ENCODE peak calls at places on chromosomes 16 and 17, in four cellular contexts. One of them, this sample, is unnamed.

GRCh38 chr16:63714876-63715275 is 1407.0 kb downstream of the CDH11 start:
- DNase-seq in SK-N-SH: no peak
- DNase-seq in H1: no peak
- DNase-seq in HepG2: no peak
- DNase-seq in this sample: no peak

GRCh38 chr17:1957037-1957436 is 68.1 kb downstream of the RTN4RL1 start:
- DNase-seq in H1: no peak
- DNase-seq in HepG2: no peak
- DNase-seq in SK-N-SH: no peak
- DNase-seq in this sample: no peak

GRCh38 chr17:80133626-80133970 is 13.3 kb downstream of the EIF4A3 start:
- DNase-seq in SK-N-SH: no peak
- DNase-seq in HepG2: no peak
- DNase-seq in H1: no peak
- DNase-seq in this sample: no peak

GRCh38 chr17:46916211-46916610 is 6.7 kb upstream of the GOSR2 start:
- DNase-seq in H1: no peak
- DNase-seq in HepG2: no peak
- DNase-seq in SK-N-SH: no peak
- DNase-seq in this sample: no peak

GRCh38 chr17:61144137-61144536 is 255.5 kb upstream of the TBX2 start:
- DNase-seq in SK-N-SH: no peak
- DNase-seq in HepG2: no peak
- DNase-seq in H1: no peak
- DNase-seq in this sample: no peak

GRCh38 chr16:80852261-80852872 is 48.0 kb upstream of the CDYL2 start:
- DNase-seq in HepG2: peak
- DNase-seq in SK-N-SH: peak
- DNase-seq in H1: peak
- DNase-seq in this sample: no peak

GRCh38 chr16:23534868-23535860 is 22.0 kb downstream of the EARS2 start:
- DNase-seq in HepG2: no peak
- DNase-seq in H1: no peak
- DNase-seq in SK-N-SH: no peak
- DNase-seq in this sample: no peak

GRCh38 chr16:67723151-67723915 is 4.2 kb upstream of the GFOD2 start:
- DNase-seq in HepG2: no peak
- DNase-seq in H1: no peak
- DNase-seq in SK-N-SH: no peak
- DNase-seq in this sample: no peak

GRCh38 chr17:35764123-35764991 is 3.7 kb downstream of the C17orf50 start:
- DNase-seq in H1: peak
- DNase-seq in SK-N-SH: peak
- DNase-seq in HepG2: peak
- DNase-seq in this sample: peak

GRCh38 chr17:82642022-82642421 is 6.2 kb downstream of the WDR45B start:
- DNase-seq in H1: no peak
- DNase-seq in SK-N-SH: no peak
- DNase-seq in HepG2: no peak
- DNase-seq in this sample: no peak

GRCh38 chr17:823501-823902 is 41.3 kb downstream of the MRM3 start:
- DNase-seq in HepG2: no peak
- DNase-seq in H1: no peak
- DNase-seq in SK-N-SH: no peak
- DNase-seq in this sample: peak

GRCh38 chr17:77796201-77796860 is 162.2 kb upstream of the TNRC6C start:
- DNase-seq in H1: no peak
- DNase-seq in SK-N-SH: no peak
- DNase-seq in HepG2: no peak
- DNase-seq in this sample: no peak

GRCh38 chr17:48997103-48997826 is at the start of gene IGF2BP1:
- DNase-seq in HepG2: peak
- DNase-seq in SK-N-SH: peak
- DNase-seq in H1: peak
- DNase-seq in this sample: no peak

GRCh38 chr16:2529061-2529931 is 1.9 kb downstream of the CEMP1 start:
- DNase-seq in SK-N-SH: peak
- DNase-seq in H1: no peak
- DNase-seq in HepG2: no peak
- DNase-seq in this sample: no peak

GRCh38 chr17:56367381-56367780 is 214.1 kb downstream of the ANKFN1 start:
- DNase-seq in SK-N-SH: no peak
- DNase-seq in HepG2: no peak
- DNase-seq in H1: no peak
- DNase-seq in this sample: no peak

GRCh38 chr16:397135-397661 is at the start of gene NME4:
- DNase-seq in SK-N-SH: peak
- DNase-seq in HepG2: no peak
- DNase-seq in H1: peak
- DNase-seq in this sample: no peak

GRCh38 chr17:19766421-19767270 is 18.5 kb upstream of the ALDH3A1 start:
- DNase-seq in H1: peak
- DNase-seq in HepG2: peak
- DNase-seq in SK-N-SH: peak
- DNase-seq in this sample: no peak

GRCh38 chr17:71821512-71821911 is 299.3 kb upstream of the SOX9 start:
- DNase-seq in H1: no peak
- DNase-seq in SK-N-SH: no peak
- DNase-seq in HepG2: no peak
- DNase-seq in this sample: no peak

GRCh38 chr17:80984749-80985148 is 6.9 kb upstream of the CHMP6 start:
- DNase-seq in H1: no peak
- DNase-seq in SK-N-SH: no peak
- DNase-seq in HepG2: peak
- DNase-seq in this sample: no peak

GRCh38 chr17:31495049-31495885 is 103.8 kb downstream of the RAB11FIP4 start:
- DNase-seq in H1: no peak
- DNase-seq in SK-N-SH: peak
- DNase-seq in HepG2: no peak
- DNase-seq in this sample: no peak

GRCh38 chr16:75096730-75097129 is 19.9 kb downstream of the LDHD start:
- DNase-seq in H1: peak
- DNase-seq in SK-N-SH: peak
- DNase-seq in HepG2: no peak
- DNase-seq in this sample: no peak

GRCh38 chr17:28889996-28890395 is 7.5 kb downstream of the FLOT2 start:
- DNase-seq in HepG2: no peak
- DNase-seq in H1: no peak
- DNase-seq in SK-N-SH: no peak
- DNase-seq in this sample: no peak

GRCh38 chr17:13403982-13404931 is 197.5 kb downstream of the HS3ST3A1 start:
- DNase-seq in H1: no peak
- DNase-seq in HepG2: peak
- DNase-seq in SK-N-SH: peak
- DNase-seq in this sample: no peak

GRCh38 chr17:34503804-34504203 is 75.6 kb upstream of the TMEM132E start:
- DNase-seq in H1: no peak
- DNase-seq in SK-N-SH: no peak
- DNase-seq in HepG2: no peak
- DNase-seq in this sample: no peak

DNA sequence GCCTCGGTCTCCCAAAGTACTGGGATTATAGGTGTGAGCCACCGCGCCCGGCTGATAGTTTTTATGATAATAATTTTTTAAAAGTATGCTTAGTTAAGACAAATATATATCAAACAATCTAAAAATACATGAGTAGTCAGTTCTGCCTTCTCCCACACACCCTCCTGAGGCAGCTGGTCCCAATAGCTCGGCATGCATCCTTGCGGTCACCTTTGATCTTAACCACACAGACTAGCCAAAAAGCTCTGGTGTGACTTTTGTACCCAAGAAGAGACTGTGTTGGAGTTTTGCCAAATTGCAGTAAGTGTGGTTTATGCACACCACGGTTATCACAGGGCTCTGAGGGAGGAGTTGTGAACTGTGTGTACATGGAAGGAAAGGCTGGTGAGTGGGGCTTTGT is 25.6 kb downstream of the ATP6V0A1 start:
- DNase-seq in SK-N-SH: no peak
- DNase-seq in H1: no peak
- DNase-seq in HepG2: peak
- DNase-seq in this sample: peak
- TF ChIP-seq TCF12 in SK-N-SH: no peak
- TF ChIP-seq TCF12 in H1: no peak
- TF ChIP-seq TCF12 in HepG2: no peak
- TF ChIP-seq TCF12 in this sample: peak

GRCh38 chr17:45372325-45372869 is 55.6 kb upstream of the MAP3K14 start:
- DNase-seq in H1: no peak
- DNase-seq in SK-N-SH: no peak
- DNase-seq in HepG2: no peak
- DNase-seq in this sample: no peak
- TF ChIP-seq CHD2 in H1: no peak
- TF ChIP-seq CHD2 in SK-N-SH: no peak
- TF ChIP-seq CHD2 in HepG2: no peak
- TF ChIP-seq CHD2 in this sample: no peak

GRCh38 chr17:73772107-73772705 is 128.0 kb upstream of the SDK2 start:
- DNase-seq in H1: no peak
- DNase-seq in HepG2: no peak
- DNase-seq in SK-N-SH: no peak
- DNase-seq in this sample: no peak
- TF ChIP-seq TCF12 in H1: no peak
- TF ChIP-seq TCF12 in HepG2: no peak
- TF ChIP-seq TCF12 in SK-N-SH: no peak
- TF ChIP-seq TCF12 in this sample: no peak

GRCh38 chr16:79437764-79438728 is 162.5 kb downstream of the MAF start:
- DNase-seq in H1: peak
- DNase-seq in SK-N-SH: peak
- DNase-seq in HepG2: no peak
- DNase-seq in this sample: no peak
- TF ChIP-seq CHD2 in H1: no peak
- TF ChIP-seq CHD2 in SK-N-SH: no peak
- TF ChIP-seq CHD2 in HepG2: no peak
- TF ChIP-seq CHD2 in this sample: no peak

This sample was measured in GM12878.